ENCODE peak calls at places on chromosomes 12 and 14, in four cellular contexts. H, I, A and D are unnamed samples.
A peak's percentile ranks its signal among the peaks of the same experiment; 100 is the strongest.

GRCh38 chr12:53791735-53792326 is 40.1 kb upstream of the CISTR start:
- DNase-seq in H (no peak), I (no peak), A (no peak), D (no peak)

GRCh38 chr14:75824328-75824727 is 157.5 kb downstream of the TGFB3 start:
- DNase-seq in H (no peak), I (no peak), A (no peak), D (no peak)

GRCh38 chr14:34355584-34356266 is 106.3 kb downstream of the SPTSSA start:
- DNase-seq in H (no peak), I (no peak), A (no peak), D (peak; percentile 25)

GRCh38 chr12:50825372-50825838 is 17.3 kb upstream of the TMPRSS12 start:
- DNase-seq in H (no peak), I (no peak), A (no peak), D (peak; percentile 82)

GRCh38 chr14:28023853-28024252 is 742.7 kb upstream of the FOXG1 start:
- DNase-seq in H (no peak), I (no peak), A (no peak), D (no peak)

GRCh38 chr12:121810234-121810817 is 6.5 kb downstream of the SETD1B start:
- DNase-seq in H (no peak), I (no peak), A (no peak), D (no peak)

GRCh38 chr12:73321776-73322175 is 1049.6 kb downstream of the TRHDE start:
- DNase-seq in H (no peak), I (no peak), A (no peak), D (no peak)

GRCh38 chr14:24368215-24368561 is 204 bp downstream of the NFATC4 start:
- DNase-seq in H (no peak), I (no peak), A (no peak), D (no peak)

GRCh38 chr12:95998611-95999300 is 2.6 kb upstream of the HAL start:
- DNase-seq in H (no peak), I (no peak), A (peak; percentile 56), D (peak; percentile 45)

GRCh38 chr12:70691018-70691672 is 53.9 kb upstream of the PTPRB start:
- DNase-seq in H (no peak), I (no peak), A (peak; percentile 4), D (no peak)

GRCh38 chr12:6891637-6892036 is 13.0 kb upstream of the LRRC23 start:
- DNase-seq in H (no peak), I (no peak), A (no peak), D (no peak)

GRCh38 chr12:88207921-88208640 is 66.0 kb downstream of the TMTC3 start:
- DNase-seq in H (no peak), I (no peak), A (peak; percentile 43), D (no peak)

GRCh38 chr14:75132374-75133086 is 5.7 kb upstream of the NEK9 start:
- DNase-seq in H (no peak), I (peak; percentile 71), A (peak; percentile 45), D (peak; percentile 40)

GRCh38 chr14:58177125-58177524 is 22.8 kb upstream of the ACTR10 start:
- DNase-seq in H (no peak), I (no peak), A (no peak), D (no peak)